ENCODE peak calls at places on chromosomes 11 and 22, in four cellular contexts. K is uterus, E is progenitor cell of endocrine pancreas, R is endothelial cell. T is an unnamed sample.

GRCh38 chr11:75262961-75263852 is 22.6 kb downstream of the TPBGL start:
- DNase-seq in R (no peak), E (no peak), K (peak), T (no peak)

GRCh38 chr11:111167666-111168065 is 77.9 kb upstream of the POU2AF2 start:
- DNase-seq in E (no peak), R (no peak), K (no peak), T (no peak)

GRCh38 chr11:69496202-69496557 is 14.7 kb downstream of the LINC01488 start:
- DNase-seq in E (no peak), K (no peak), R (no peak), T (no peak)

GRCh38 chr22:38737302-38738060 is 18.3 kb downstream of the SUN2 start:
- DNase-seq in E (no peak), K (no peak), R (no peak), T (no peak)

GRCh38 chr11:117761993-117762392 is 35.0 kb downstream of the DSCAML1 start:
- DNase-seq in R (no peak), E (no peak), K (no peak), T (no peak)

GRCh38 chr22:49240472-49240871 is 587.2 kb downstream of the BRD1 start:
- DNase-seq in E (no peak), K (no peak), R (no peak), T (no peak)

GRCh38 chr11:82863209-82863608 is 37.0 kb downstream of the PRCP start:
- DNase-seq in K (no peak), E (no peak), R (no peak), T (no peak)

GRCh38 chr22:25759825-25760231 is 17.8 kb downstream of the MYO18B start:
- DNase-seq in E (no peak), K (no peak), R (no peak), T (no peak)

GRCh38 chr11:93498099-93499040 is 44.8 kb downstream of the SMCO4 start:
- DNase-seq in K (no peak), E (no peak), R (no peak), T (no peak)

GRCh38 chr11:78426845-78427244 is 9.2 kb upstream of the GAB2 start:
- DNase-seq in K (no peak), E (no peak), R (no peak), T (no peak)

GRCh38 chr11:47234669-47235075 is 13.9 kb downstream of the ACP2 start:
- DNase-seq in K (no peak), E (no peak), R (no peak), T (no peak)

GRCh38 chr11:65262381-65262680 is 569 bp downstream of the POLA2 start:
- DNase-seq in K (no peak), R (no peak), E (no peak), T (no peak)

GRCh38 chr11:127859941-127860354 is 727.4 kb downstream of the ETS1 start:
- DNase-seq in E (no peak), K (no peak), R (no peak), T (no peak)

GRCh38 chr11:125871391-125872137 is 15.9 kb upstream of the HYLS1 start:
- DNase-seq in K (no peak), E (peak), R (peak), T (no peak)

GRCh38 chr11:44817207-44817944 is 90.6 kb downstream of the TSPAN18 start:
- DNase-seq in R (no peak), E (no peak), K (no peak), T (no peak)

GRCh38 chr22:35643991-35644390 is 4.3 kb upstream of the APOL6 start:
- DNase-seq in R (no peak), E (no peak), K (no peak), T (no peak)

GRCh38 chr11:17353228-17354021 is 1.8 kb downstream of the NCR3LG1 start:
- DNase-seq in R (peak), K (peak), E (peak), T (peak)
- TF ChIP-seq CTCF in R (no peak), K (no peak), E (no peak), T (no peak)

DNA sequence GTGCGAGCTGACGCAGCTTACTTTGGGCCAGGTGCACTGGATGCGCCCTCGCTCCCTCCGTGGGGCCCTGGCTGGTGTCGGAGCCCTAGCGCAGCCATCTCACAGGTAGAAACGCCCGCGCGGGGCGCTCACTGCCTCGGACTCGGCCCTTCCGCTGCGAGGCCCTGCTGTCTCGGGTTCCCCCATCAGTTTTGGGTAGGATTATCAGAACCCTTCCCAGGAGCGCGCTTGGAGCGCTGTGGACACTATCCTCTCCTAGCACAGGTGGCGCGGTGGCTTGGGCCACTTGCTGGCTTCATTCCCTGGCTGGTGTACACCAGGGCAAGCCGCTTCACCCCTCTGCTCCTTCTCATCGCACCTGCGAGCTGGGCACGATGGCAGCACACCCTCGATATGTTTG is 35.7 kb upstream of the B3GAT1 start:
- DNase-seq in E (no peak), R (no peak), K (no peak), T (no peak)
- TF ChIP-seq CTCF in E (no peak), R (no peak), K (no peak), T (no peak)

GRCh38 chr11:1481483-1481825 is 5.1 kb downstream of the MOB2 start:
- DNase-seq in R (no peak), K (peak), E (no peak), T (no peak)
- TF ChIP-seq CTCF in R (no peak), K (no peak), E (no peak), T (no peak)

GRCh38 chr11:134518616-134519389 is 106.8 kb upstream of the B3GAT1 start:
- DNase-seq in E (no peak), R (no peak), K (no peak), T (no peak)
- TF ChIP-seq CTCF in E (no peak), R (no peak), K (no peak), T (no peak)

T was measured in natural killer cell.